ENCODE peak calls at places on chromosomes 16 and 17, in four cellular contexts. J is K562, F is IMR-90, B is SK-N-SH. I is an unnamed sample.

GRCh38 chr16:84689126-84689525 is 10.7 kb upstream of the USP10 start:
- DNase-seq in J (no peak), F (peak; percentile 99), B (no peak), I (no peak)

GRCh38 chr17:13953871-13954270 is 115.4 kb upstream of the COX10 start:
- DNase-seq in J (no peak), F (peak; percentile 50), B (no peak), I (no peak)

GRCh38 chr16:25095636-25096035 is 15.9 kb upstream of the LCMT1 start:
- DNase-seq in J (no peak), F (no peak), B (no peak), I (no peak)

GRCh38 chr17:71063559-71063958 is 894.2 kb downstream of the KCNJ2 start:
- DNase-seq in J (no peak), F (no peak), B (no peak), I (no peak)

GRCh38 chr17:45143101-45143670 is 5.1 kb upstream of the HEXIM1 start:
- DNase-seq in J (no peak), F (no peak), B (no peak), I (no peak)

GRCh38 chr16:47460301-47460754 is 535 bp downstream of the ITFG1 start:
- DNase-seq in J (no peak), F (no peak), B (no peak), I (peak; percentile 6)

GRCh38 chr17:3792481-3792880 is 8.5 kb downstream of the ITGAE start:
- DNase-seq in J (no peak), F (no peak), B (no peak), I (no peak)

GRCh38 chr16:73536931-73537330 is 489.0 kb upstream of the ZFHX3 start:
- DNase-seq in J (no peak), F (no peak), B (no peak), I (no peak)

GRCh38 chr17:63189930-63190329 is 223.9 kb downstream of the TANC2 start:
- DNase-seq in J (no peak), F (no peak), B (no peak), I (no peak)

GRCh38 chr17:50106393-50107131 is 11.4 kb downstream of the PDK2 start:
- DNase-seq in J (no peak), F (no peak), B (no peak), I (no peak)

GRCh38 chr16:19114359-19115147 is 789 bp downstream of the ITPRIPL2 start:
- DNase-seq in J (no peak), F (peak; percentile 68), B (peak; percentile 25), I (peak; percentile 54)

GRCh38 chr16:78673884-78674283 is 574.4 kb downstream of the WWOX start:
- DNase-seq in J (no peak), F (no peak), B (no peak), I (no peak)

GRCh38 chr16:11359370-11359769 is 14.1 kb downstream of the RMI2 start:
- DNase-seq in J (no peak), F (peak; percentile 90), B (no peak), I (no peak)

GRCh38 chr16:11360581-11360980 is 15.3 kb downstream of the RMI2 start:
- DNase-seq in J (no peak), F (no peak), B (no peak), I (no peak)

GRCh38 chr16:11361043-11361442 is 15.8 kb downstream of the RMI2 start:
- DNase-seq in J (no peak), F (no peak), B (no peak), I (no peak)

GRCh38 chr16:11363927-11364258 is 18.6 kb downstream of the RMI2 start:
- DNase-seq in J (no peak), F (no peak), B (no peak), I (no peak)

GRCh38 chr16:11361751-11362742 is 16.8 kb downstream of the RMI2 start:
- DNase-seq in J (no peak), F (no peak), B (no peak), I (no peak)
- H3K4me1 ChIP-seq in J (peaks cover 7% of the 10 kb centered on the region), F (peaks cover 42% of the 10 kb centered on the region), B (peaks cover 14% of the 10 kb centered on the region), I (peaks cover 25% of the 10 kb centered on the region)

GRCh38 chr17:80393491-80393890 is 21.5 kb upstream of the ENDOV start:
- DNase-seq in J (no peak), F (no peak), B (no peak), I (no peak)

GRCh38 chr17:80396680-80397387 is 18.1 kb upstream of the ENDOV start:
- DNase-seq in J (no peak), F (no peak), B (no peak), I (no peak)

GRCh38 chr17:80394629-80395216 is 20.2 kb upstream of the ENDOV start:
- DNase-seq in J (no peak), F (no peak), B (no peak), I (no peak)

GRCh38 chr17:80393961-80394360 is 21.0 kb upstream of the ENDOV start:
- DNase-seq in J (no peak), F (no peak), B (no peak), I (no peak)

DNA sequence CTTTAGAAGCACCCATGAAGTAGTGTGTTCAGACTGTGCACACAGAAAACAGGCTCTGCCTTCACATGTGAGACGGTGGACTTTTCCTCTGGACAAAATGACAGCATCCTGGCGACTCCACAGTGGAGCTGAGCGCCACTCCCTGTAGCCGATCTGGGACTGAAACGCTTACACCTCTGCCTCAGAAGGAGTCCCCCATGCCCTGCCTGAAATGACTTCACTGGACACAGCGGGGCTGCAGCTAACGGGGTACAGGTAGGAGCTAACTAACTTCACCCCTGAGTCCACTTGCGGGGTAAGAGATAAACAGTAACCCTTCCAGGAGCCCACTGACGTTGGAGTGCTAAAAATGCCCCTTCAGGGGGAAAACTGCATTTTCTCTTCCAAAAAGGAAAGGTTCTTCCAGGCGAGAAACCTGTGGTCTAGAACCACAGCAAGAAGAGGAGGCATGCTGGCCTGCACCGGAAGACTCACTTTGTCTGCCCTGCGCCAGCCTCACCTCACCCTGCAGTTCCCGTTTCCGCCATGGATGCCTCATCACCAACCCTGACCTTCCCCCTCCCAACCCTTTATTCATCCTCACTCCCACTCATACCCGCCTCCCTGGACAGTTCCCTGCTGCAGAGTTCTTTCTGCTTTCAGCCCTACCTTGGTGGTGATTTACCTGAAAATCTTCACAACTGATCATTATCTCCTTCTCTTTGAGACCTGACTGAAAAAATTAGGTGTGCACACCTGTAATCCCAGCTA is 19.4 kb upstream of the ENDOV start:
- DNase-seq in J (no peak), F (no peak), B (peak; percentile 28), I (no peak)
- TF ChIP-seq RFX5 in J (no peak), F (no peak), B (no peak), I (no peak)

GRCh38 chr16:57627184-57627871 is 1.1 kb upstream of the ADGRG1 start:
- DNase-seq in J (no peak), F (peak; percentile 85), B (peak; percentile 59), I (peak; percentile 79)
- H3K4me1 ChIP-seq in J (peaks cover 46% of the 10 kb centered on the region), F (peaks cover 29% of the 10 kb centered on the region), B (peaks cover 26% of the 10 kb centered on the region), I (peaks cover 94% of the 10 kb centered on the region)

GRCh38 chr17:40123811-40124114 is 2.0 kb downstream of the MSL1 start:
- DNase-seq in J (no peak), F (no peak), B (no peak), I (no peak)

GRCh38 chr17:40122466-40122943 is 734 bp downstream of the MSL1 start:
- DNase-seq in J (peak; percentile 55), F (peak; percentile 47), B (peak; percentile 80), I (peak; percentile 69)

GRCh38 chr17:40121886-40122465 is at the start of gene MSL1:
- DNase-seq in J (peak; percentile 86), F (peak; percentile 68), B (peak; percentile 98), I (peak; percentile 91)

GRCh38 chr17:40122944-40123810 is 1.4 kb downstream of the MSL1 start:
- DNase-seq in J (peak; percentile 72), F (peak; percentile 30), B (peak; percentile 83), I (peak; percentile 72)

GRCh38 chr17:40124279-40125141 is 2.7 kb downstream of the MSL1 start:
- DNase-seq in J (peak; percentile 41), F (peak; percentile 48), B (no peak), I (no peak)
- TF ChIP-seq RFX5 in J (no peak), F (no peak), B (no peak), I (no peak)

GRCh38 chr17:7314719-7315569 is at the start of gene GPS2:
- DNase-seq in J (peak; percentile 89), F (peak; percentile 71), B (peak; percentile 97), I (peak; percentile 95)

GRCh38 chr17:7312432-7313027 is 2.6 kb downstream of the GPS2 start:
- DNase-seq in J (no peak), F (no peak), B (no peak), I (no peak)

GRCh38 chr17:7315570-7316243 is 547 bp upstream of the GPS2 start:
- DNase-seq in J (no peak), F (no peak), B (no peak), I (no peak)

GRCh38 chr17:7313028-7313889 is 1.9 kb downstream of the GPS2 start:
- DNase-seq in J (peak; percentile 51), F (peak; percentile 2), B (no peak), I (peak; percentile 54)

GRCh38 chr17:7313890-7314718 is 1.1 kb downstream of the GPS2 start:
- DNase-seq in J (peak; percentile 34), F (peak; percentile 38), B (no peak), I (no peak)
- H3K4me1 ChIP-seq in J (peaks cover 35% of the 10 kb centered on the region), F (peaks cover 7% of the 10 kb centered on the region), B (peaks cover 47% of the 10 kb centered on the region), I (peaks cover 55% of the 10 kb centered on the region)

GRCh38 chr16:22648941-22649340 is 138.2 kb downstream of the NPIPB5 start:
- DNase-seq in J (no peak), F (no peak), B (no peak), I (no peak)
- TF ChIP-seq RFX5 in J (no peak), F (no peak), B (no peak), I (no peak)

GRCh38 chr16:87331241-87331801 is 14.1 kb upstream of the C16orf95 start:
- DNase-seq in J (no peak), F (no peak), B (no peak), I (no peak)

GRCh38 chr16:87333581-87334331 is 16.6 kb upstream of the C16orf95 start:
- DNase-seq in J (no peak), F (no peak), B (no peak), I (no peak)

GRCh38 chr16:87333101-87333500 is 15.9 kb upstream of the C16orf95 start:
- DNase-seq in J (no peak), F (no peak), B (no peak), I (no peak)

GRCh38 chr16:87330646-87331045 is 13.5 kb upstream of the C16orf95 start:
- DNase-seq in J (no peak), F (no peak), B (no peak), I (no peak)

GRCh38 chr16:87332150-87332549 is 15.0 kb upstream of the C16orf95 start:
- DNase-seq in J (no peak), F (peak; percentile 52), B (no peak), I (no peak)
- H3K4me1 ChIP-seq in J (peaks cover 3% of the 10 kb centered on the region), F (peaks cover 3% of the 10 kb centered on the region), B (peaks cover 4% of the 10 kb centered on the region), I (no peaks in the 10 kb centered on the region)

I was measured in A549.